ENCODE peak calls at places on chromosomes 12 and 14, in ten cellular contexts. K is epithelial cell of esophagus, M is AG04449, D is heart left ventricle, P is choroid plexus epithelial cell, J is fibroblast of pulmonary artery, Q is adrenal gland, C is pancreas, L is uterus, Z is IMR-90. W is an unnamed sample.

GRCh38 chr12:121404734-121405133 is 4.8 kb downstream of the RNF34 start:
- DNase-seq in L (no peak), P (peak; percentile 50), M (no peak), C (peak; percentile 41), Z (no peak), J (peak; percentile 28), D (no peak), Q (peak; percentile 60), K (peak; percentile 32), W (no peak)

GRCh38 chr12:6069452-6070093 is 54.9 kb downstream of the VWF start:
- DNase-seq in K (peak; percentile 88), Q (no peak), L (peak; percentile 48), C (no peak), J (peak; percentile 90), P (peak; percentile 95), Z (peak; percentile 96), D (no peak), M (peak; percentile 78), W (no peak)

GRCh38 chr14:43790681-43791080 is 716.4 kb downstream of the FSCB start:
- DNase-seq in M (no peak), K (peak; percentile 5), L (no peak), Z (no peak), Q (peak; percentile 29), C (no peak), J (no peak), D (no peak), P (no peak), W (no peak)

GRCh38 chr12:89083491-89083890 is 268.8 kb downstream of the DUSP6 start:
- DNase-seq in D (no peak), C (no peak), Z (no peak), M (no peak), P (no peak), L (no peak), K (no peak), Q (no peak), J (no peak), W (no peak)

GRCh38 chr12:49428652-49429549 is 61.6 kb downstream of the SPATS2 start:
- DNase-seq in P (peak; percentile 85), Q (no peak), M (peak; percentile 12), K (peak; percentile 65), C (no peak), J (peak; percentile 83), L (no peak), D (no peak), Z (peak; percentile 86), W (peak; percentile 20)

GRCh38 chr14:32933943-32934890 is 4.5 kb upstream of the NPAS3 start:
- DNase-seq in J (peak; percentile 23), Q (peak; percentile 35), M (no peak), Z (no peak), P (peak; percentile 35), K (no peak), C (no peak), L (peak; percentile 23), D (no peak), W (no peak)

GRCh38 chr12:3106564-3106963 is 29.4 kb downstream of the TSPAN9 start:
- DNase-seq in Z (no peak), D (no peak), K (no peak), P (no peak), Q (peak; percentile 44), J (no peak), C (no peak), M (no peak), L (no peak), W (no peak)

GRCh38 chr14:19729359-19729758 is 14.0 kb upstream of the OR4Q3 start:
- DNase-seq in Q (no peak), Z (no peak), D (no peak), J (no peak), L (no peak), M (no peak), C (no peak), P (no peak), K (no peak), W (no peak)

GRCh38 chr12:79933043-79933442 is 1.9 kb downstream of the PPP1R12A start:
- DNase-seq in C (no peak), D (no peak), J (no peak), L (no peak), P (no peak), M (no peak), K (no peak), Q (no peak), Z (no peak), W (no peak)
- H3K4me3 ChIP-seq in C (peak overlapping the region; percentile 79), D (peak overlapping the region; percentile 94), J (peak overlapping the region; percentile 95), L (peak overlapping the region; percentile 70), P (peak overlapping the region; percentile 91), M (peak overlapping the region; percentile 92), K (peak overlapping the region; percentile 84), Q (no peak overlapping the region), Z (peak overlapping the region; percentile 93), W (peak overlapping the region; percentile 88)

GRCh38 chr14:103772078-103772712 is 56.6 kb downstream of the ZFYVE21 start:
- DNase-seq in M (no peak), D (no peak), L (no peak), J (no peak), Q (no peak), C (no peak), P (no peak), K (no peak), Z (no peak), W (no peak)

GRCh38 chr14:103767306-103767894 is 51.8 kb downstream of the ZFYVE21 start:
- DNase-seq in P (no peak), Z (peak; percentile 37), Q (no peak), J (peak; percentile 42), D (no peak), L (no peak), K (no peak), M (no peak), C (no peak), W (no peak)

GRCh38 chr14:103775506-103775905 is 59.9 kb downstream of the ZFYVE21 start:
- DNase-seq in L (no peak), J (no peak), K (no peak), M (no peak), Z (no peak), C (no peak), P (no peak), D (no peak), Q (no peak), W (no peak)

GRCh38 chr14:103770500-103770899 is 54.9 kb downstream of the ZFYVE21 start:
- DNase-seq in P (no peak), C (no peak), L (no peak), K (no peak), J (no peak), M (no peak), Q (no peak), D (no peak), Z (no peak), W (no peak)

DNA sequence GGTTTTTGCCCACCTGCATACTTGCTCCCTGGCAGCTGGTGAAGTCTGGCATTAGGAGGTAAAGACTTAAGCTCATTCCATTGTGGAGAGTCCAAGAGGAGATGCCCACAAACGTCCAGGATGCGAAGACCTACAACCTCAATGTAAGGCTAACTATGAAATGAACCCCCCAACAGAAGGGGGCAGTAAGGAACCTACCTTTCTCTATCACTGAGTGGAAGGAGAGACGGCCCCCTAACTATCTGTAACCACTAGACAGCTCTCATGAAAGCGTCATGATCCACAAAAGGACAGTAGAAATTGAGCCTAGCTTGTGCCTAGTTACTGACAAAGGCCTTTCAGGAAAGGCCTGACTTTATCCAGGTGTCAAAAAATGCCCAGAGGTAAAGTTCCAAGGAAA is 55.3 kb downstream of the ZFYVE21 start:
- DNase-seq in P (no peak), K (peak; percentile 7), Q (no peak), J (no peak), M (no peak), Z (no peak), L (no peak), D (no peak), C (no peak), W (no peak)
- TF ChIP-seq CTCF in P (peak; percentile 13), K (no peak), Q (no peak), J (no peak), M (no peak), Z (no peak), L (no peak), D (no peak), C (no peak), W (peak; percentile 4)

GRCh38 chr14:35346738-35347322 is 54.6 kb downstream of the PSMA6 start:
- DNase-seq in Z (no peak), K (no peak), Q (no peak), D (no peak), P (no peak), J (no peak), L (no peak), C (no peak), M (no peak), W (no peak)

GRCh38 chr14:35342160-35343010 is 50.2 kb downstream of the PSMA6 start:
- DNase-seq in D (peak; percentile 84), L (no peak), K (no peak), M (no peak), P (no peak), Z (peak; percentile 62), Q (peak; percentile 93), J (peak; percentile 45), C (peak; percentile 54), W (no peak)

GRCh38 chr14:35340616-35341453 is 48.7 kb downstream of the PSMA6 start:
- DNase-seq in J (no peak), M (no peak), D (no peak), P (no peak), Z (no peak), K (no peak), L (no peak), C (no peak), Q (no peak), W (no peak)

GRCh38 chr14:35341454-35342159 is 49.4 kb downstream of the PSMA6 start:
- DNase-seq in L (peak; percentile 89), J (peak; percentile 96), K (peak; percentile 88), D (peak; percentile 98), C (peak; percentile 98), P (peak; percentile 50), M (no peak), Q (peak; percentile 99), Z (peak; percentile 72), W (no peak)

DNA sequence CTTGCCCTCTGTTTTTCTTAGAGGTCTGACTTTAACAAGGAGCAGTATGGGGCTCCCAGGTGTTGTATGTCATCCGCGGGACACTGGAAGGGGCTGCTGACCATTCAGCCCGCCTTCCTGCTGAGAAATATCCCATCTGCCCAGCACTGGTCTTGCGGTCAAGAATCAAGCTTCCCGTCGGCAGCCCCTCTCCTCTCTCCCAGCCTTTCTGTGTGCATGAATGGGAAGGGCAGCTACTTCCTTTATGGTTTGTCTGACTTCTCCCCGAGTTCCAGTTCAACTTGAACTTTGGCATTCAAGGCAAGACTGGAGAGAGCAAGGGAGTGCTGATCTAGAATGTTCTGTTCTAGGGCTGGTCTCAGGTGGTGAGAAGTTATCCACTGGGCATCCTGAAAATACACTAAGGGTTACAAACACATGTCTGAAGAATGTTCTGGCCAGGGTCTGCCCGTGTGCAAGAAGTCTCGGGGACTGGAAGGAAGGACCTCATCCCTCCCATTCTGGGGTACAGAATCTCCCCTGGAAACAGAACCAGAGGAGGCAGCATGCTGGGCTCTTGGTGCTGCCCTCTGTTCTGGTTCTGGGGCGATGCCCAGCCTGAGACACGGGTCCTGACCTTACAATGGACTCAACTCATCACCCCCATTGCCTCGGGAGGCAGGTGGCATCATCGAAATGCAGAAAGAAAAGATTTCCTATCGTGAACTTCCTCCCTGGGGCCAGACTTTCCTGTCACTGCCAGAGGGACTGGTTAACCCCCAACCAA is 51.7 kb downstream of the PSMA6 start:
- DNase-seq in D (no peak), K (no peak), Q (no peak), P (no peak), L (no peak), J (no peak), C (no peak), M (no peak), Z (no peak), W (no peak)
- H3K4me3 ChIP-seq in D (no peak overlapping the region), K (no peak overlapping the region), Q (no peak overlapping the region), P (no peak overlapping the region), L (no peak overlapping the region), J (no peak overlapping the region), C (no peak overlapping the region), M (no peak overlapping the region), Z (no peak overlapping the region), W (no peak overlapping the region)

GRCh38 chr12:15797818-15798217 is 8.6 kb upstream of the EPS8 start:
- DNase-seq in M (no peak), D (no peak), Q (no peak), J (no peak), L (no peak), C (no peak), P (no peak), Z (no peak), K (no peak), W (no peak)
- TF ChIP-seq CTCF in M (no peak), D (no peak), Q (no peak), J (no peak), L (no peak), C (no peak), P (no peak), Z (no peak), K (no peak), W (no peak)